ENCODE peak calls at places on chromosomes 11 and 22, in seven cellular contexts. One of them, this sample, is unnamed.

GRCh38 chr11:44978961-44979331 is 28.3 kb upstream of the TP53I11 start:
- DNase-seq in mammary epithelial cell: peak; percentile 51
- DNase-seq in AG09319: no peak
- DNase-seq in mesothelial cell of epicardium: no peak
- DNase-seq in CD4-positive, alpha-beta T cell: no peak
- DNase-seq in CD8-positive, alpha-beta T cell: no peak
- DNase-seq in GM06990: no peak
- DNase-seq in this sample: no peak

GRCh38 chr11:118338637-118339061 is 3.9 kb downstream of the CD3D start:
- DNase-seq in mammary epithelial cell: peak; percentile 2
- DNase-seq in AG09319: no peak
- DNase-seq in mesothelial cell of epicardium: no peak
- DNase-seq in CD4-positive, alpha-beta T cell: peak; percentile 88
- DNase-seq in CD8-positive, alpha-beta T cell: peak; percentile 92
- DNase-seq in GM06990: no peak
- DNase-seq in this sample: no peak

GRCh38 chr22:17903564-17904295 is 120.6 kb downstream of the MICAL3 start:
- DNase-seq in mammary epithelial cell: no peak
- DNase-seq in AG09319: no peak
- DNase-seq in mesothelial cell of epicardium: no peak
- DNase-seq in CD4-positive, alpha-beta T cell: no peak
- DNase-seq in CD8-positive, alpha-beta T cell: no peak
- DNase-seq in GM06990: no peak
- DNase-seq in this sample: no peak

GRCh38 chr11:123065634-123066033 is 3.7 kb upstream of the HSPA8 start:
- DNase-seq in mammary epithelial cell: no peak
- DNase-seq in AG09319: peak; percentile 24
- DNase-seq in mesothelial cell of epicardium: no peak
- DNase-seq in CD4-positive, alpha-beta T cell: no peak
- DNase-seq in CD8-positive, alpha-beta T cell: no peak
- DNase-seq in GM06990: no peak
- DNase-seq in this sample: no peak

GRCh38 chr11:86574493-86575207 is 97.8 kb downstream of the ME3 start:
- DNase-seq in mammary epithelial cell: no peak
- DNase-seq in AG09319: no peak
- DNase-seq in mesothelial cell of epicardium: no peak
- DNase-seq in CD4-positive, alpha-beta T cell: no peak
- DNase-seq in CD8-positive, alpha-beta T cell: no peak
- DNase-seq in GM06990: no peak
- DNase-seq in this sample: no peak

GRCh38 chr11:65551572-65552398 is 6.4 kb downstream of the LTBP3 start:
- DNase-seq in mammary epithelial cell: peak; percentile 35
- DNase-seq in AG09319: no peak
- DNase-seq in mesothelial cell of epicardium: no peak
- DNase-seq in CD4-positive, alpha-beta T cell: peak; percentile 65
- DNase-seq in CD8-positive, alpha-beta T cell: peak; percentile 70
- DNase-seq in GM06990: peak; percentile 84
- DNase-seq in this sample: peak; percentile 69

GRCh38 chr11:125348141-125348651 is 147.9 kb downstream of the FEZ1 start:
- DNase-seq in mammary epithelial cell: no peak
- DNase-seq in AG09319: no peak
- DNase-seq in mesothelial cell of epicardium: no peak
- DNase-seq in CD4-positive, alpha-beta T cell: no peak
- DNase-seq in CD8-positive, alpha-beta T cell: no peak
- DNase-seq in GM06990: no peak
- DNase-seq in this sample: no peak

GRCh38 chr22:44392446-44392921 is 79.7 kb upstream of the SHISAL1 start:
- DNase-seq in mammary epithelial cell: peak; percentile 46
- DNase-seq in AG09319: no peak
- DNase-seq in mesothelial cell of epicardium: no peak
- DNase-seq in CD4-positive, alpha-beta T cell: no peak
- DNase-seq in CD8-positive, alpha-beta T cell: no peak
- DNase-seq in GM06990: no peak
- DNase-seq in this sample: no peak

GRCh38 chr11:18393581-18394299 is 623 bp upstream of the LDHA start:
- DNase-seq in mammary epithelial cell: no peak
- DNase-seq in AG09319: no peak
- DNase-seq in mesothelial cell of epicardium: no peak
- DNase-seq in CD4-positive, alpha-beta T cell: no peak
- DNase-seq in CD8-positive, alpha-beta T cell: no peak
- DNase-seq in GM06990: no peak
- DNase-seq in this sample: no peak

GRCh38 chr22:27719535-27720227 is 81.9 kb downstream of the MN1 start:
- DNase-seq in mammary epithelial cell: peak; percentile 100
- DNase-seq in AG09319: no peak
- DNase-seq in mesothelial cell of epicardium: no peak
- DNase-seq in CD4-positive, alpha-beta T cell: no peak
- DNase-seq in CD8-positive, alpha-beta T cell: no peak
- DNase-seq in GM06990: no peak
- DNase-seq in this sample: no peak

GRCh38 chr11:1875093-1875785 is 16.5 kb downstream of the PRR33 start:
- DNase-seq in mammary epithelial cell: no peak
- DNase-seq in AG09319: no peak
- DNase-seq in mesothelial cell of epicardium: no peak
- DNase-seq in CD4-positive, alpha-beta T cell: no peak
- DNase-seq in CD8-positive, alpha-beta T cell: no peak
- DNase-seq in GM06990: no peak
- DNase-seq in this sample: no peak

GRCh38 chr11:105229758-105230157 is 90.2 kb upstream of the CARD18 start:
- DNase-seq in mammary epithelial cell: no peak
- DNase-seq in AG09319: no peak
- DNase-seq in mesothelial cell of epicardium: no peak
- DNase-seq in CD4-positive, alpha-beta T cell: no peak
- DNase-seq in CD8-positive, alpha-beta T cell: no peak
- DNase-seq in GM06990: no peak
- DNase-seq in this sample: no peak

GRCh38 chr11:2975594-2975993 is 16.5 kb downstream of the NAP1L4 start:
- DNase-seq in mammary epithelial cell: no peak
- DNase-seq in AG09319: no peak
- DNase-seq in mesothelial cell of epicardium: no peak
- DNase-seq in CD4-positive, alpha-beta T cell: peak; percentile 25
- DNase-seq in CD8-positive, alpha-beta T cell: peak; percentile 52
- DNase-seq in GM06990: no peak
- DNase-seq in this sample: no peak

GRCh38 chr11:75574698-75575265 is 12.7 kb downstream of the SERPINH1 start:
- DNase-seq in mammary epithelial cell: no peak
- DNase-seq in AG09319: no peak
- DNase-seq in mesothelial cell of epicardium: no peak
- DNase-seq in CD4-positive, alpha-beta T cell: no peak
- DNase-seq in CD8-positive, alpha-beta T cell: no peak
- DNase-seq in GM06990: no peak
- DNase-seq in this sample: no peak
- TF ChIP-seq CTCF in mammary epithelial cell: peak; percentile 9
- TF ChIP-seq CTCF in AG09319: peak; percentile 44
- TF ChIP-seq CTCF in mesothelial cell of epicardium: no peak
- TF ChIP-seq CTCF in CD4-positive, alpha-beta T cell: no peak
- TF ChIP-seq CTCF in CD8-positive, alpha-beta T cell: no peak
- TF ChIP-seq CTCF in GM06990: no peak
- TF ChIP-seq CTCF in this sample: no peak

GRCh38 chr11:84316866-84317560 is 1030.8 kb upstream of the CCDC90B start:
- DNase-seq in mammary epithelial cell: no peak
- DNase-seq in AG09319: no peak
- DNase-seq in mesothelial cell of epicardium: no peak
- DNase-seq in CD4-positive, alpha-beta T cell: no peak
- DNase-seq in CD8-positive, alpha-beta T cell: no peak
- DNase-seq in GM06990: peak; percentile 1
- DNase-seq in this sample: no peak
- TF ChIP-seq CTCF in mammary epithelial cell: no peak
- TF ChIP-seq CTCF in AG09319: no peak
- TF ChIP-seq CTCF in mesothelial cell of epicardium: no peak
- TF ChIP-seq CTCF in CD4-positive, alpha-beta T cell: no peak
- TF ChIP-seq CTCF in CD8-positive, alpha-beta T cell: no peak
- TF ChIP-seq CTCF in GM06990: no peak
- TF ChIP-seq CTCF in this sample: no peak

DNA sequence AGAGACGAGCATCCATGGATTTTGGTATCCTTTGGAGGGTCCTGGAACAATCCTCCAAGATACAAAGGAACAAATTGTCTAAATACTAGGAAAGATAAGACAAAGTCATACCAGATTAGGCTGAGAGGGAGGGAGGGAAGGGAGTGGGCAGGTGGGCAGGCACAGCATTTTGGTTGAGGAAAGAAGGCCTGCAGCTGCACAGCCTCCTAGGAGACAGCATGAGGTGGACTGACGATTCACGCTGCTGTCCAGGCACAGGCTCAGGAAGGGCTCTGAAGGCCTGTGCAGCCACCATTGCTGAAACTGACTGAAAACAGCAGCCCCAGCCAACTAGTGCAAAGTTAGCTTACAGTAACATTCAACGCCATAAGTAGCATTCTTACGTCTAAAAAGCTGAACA is 64.7 kb downstream of the PACSIN2 start:
- DNase-seq in mammary epithelial cell: no peak
- DNase-seq in AG09319: no peak
- DNase-seq in mesothelial cell of epicardium: no peak
- DNase-seq in CD4-positive, alpha-beta T cell: no peak
- DNase-seq in CD8-positive, alpha-beta T cell: no peak
- DNase-seq in GM06990: no peak
- DNase-seq in this sample: no peak
- TF ChIP-seq CTCF in mammary epithelial cell: no peak
- TF ChIP-seq CTCF in AG09319: no peak
- TF ChIP-seq CTCF in mesothelial cell of epicardium: no peak
- TF ChIP-seq CTCF in CD4-positive, alpha-beta T cell: no peak
- TF ChIP-seq CTCF in CD8-positive, alpha-beta T cell: no peak
- TF ChIP-seq CTCF in GM06990: no peak
- TF ChIP-seq CTCF in this sample: no peak

GRCh38 chr11:257766-258493 is 20.3 kb upstream of the NLRP6 start:
- DNase-seq in mammary epithelial cell: no peak
- DNase-seq in AG09319: no peak
- DNase-seq in mesothelial cell of epicardium: no peak
- DNase-seq in CD4-positive, alpha-beta T cell: no peak
- DNase-seq in CD8-positive, alpha-beta T cell: no peak
- DNase-seq in GM06990: no peak
- DNase-seq in this sample: no peak
- TF ChIP-seq CTCF in mammary epithelial cell: peak; percentile 5
- TF ChIP-seq CTCF in AG09319: no peak
- TF ChIP-seq CTCF in mesothelial cell of epicardium: no peak
- TF ChIP-seq CTCF in CD4-positive, alpha-beta T cell: no peak
- TF ChIP-seq CTCF in CD8-positive, alpha-beta T cell: no peak
- TF ChIP-seq CTCF in GM06990: peak; percentile 43
- TF ChIP-seq CTCF in this sample: no peak

GRCh38 chr11:15038963-15039362 is 34.4 kb upstream of the CALCB start:
- DNase-seq in mammary epithelial cell: peak; percentile 24
- DNase-seq in AG09319: no peak
- DNase-seq in mesothelial cell of epicardium: no peak
- DNase-seq in CD4-positive, alpha-beta T cell: no peak
- DNase-seq in CD8-positive, alpha-beta T cell: no peak
- DNase-seq in GM06990: no peak
- DNase-seq in this sample: no peak
- TF ChIP-seq CTCF in mammary epithelial cell: peak; percentile 38
- TF ChIP-seq CTCF in AG09319: peak; percentile 10
- TF ChIP-seq CTCF in mesothelial cell of epicardium: no peak
- TF ChIP-seq CTCF in CD4-positive, alpha-beta T cell: no peak
- TF ChIP-seq CTCF in CD8-positive, alpha-beta T cell: no peak
- TF ChIP-seq CTCF in GM06990: no peak
- TF ChIP-seq CTCF in this sample: no peak

DNA sequence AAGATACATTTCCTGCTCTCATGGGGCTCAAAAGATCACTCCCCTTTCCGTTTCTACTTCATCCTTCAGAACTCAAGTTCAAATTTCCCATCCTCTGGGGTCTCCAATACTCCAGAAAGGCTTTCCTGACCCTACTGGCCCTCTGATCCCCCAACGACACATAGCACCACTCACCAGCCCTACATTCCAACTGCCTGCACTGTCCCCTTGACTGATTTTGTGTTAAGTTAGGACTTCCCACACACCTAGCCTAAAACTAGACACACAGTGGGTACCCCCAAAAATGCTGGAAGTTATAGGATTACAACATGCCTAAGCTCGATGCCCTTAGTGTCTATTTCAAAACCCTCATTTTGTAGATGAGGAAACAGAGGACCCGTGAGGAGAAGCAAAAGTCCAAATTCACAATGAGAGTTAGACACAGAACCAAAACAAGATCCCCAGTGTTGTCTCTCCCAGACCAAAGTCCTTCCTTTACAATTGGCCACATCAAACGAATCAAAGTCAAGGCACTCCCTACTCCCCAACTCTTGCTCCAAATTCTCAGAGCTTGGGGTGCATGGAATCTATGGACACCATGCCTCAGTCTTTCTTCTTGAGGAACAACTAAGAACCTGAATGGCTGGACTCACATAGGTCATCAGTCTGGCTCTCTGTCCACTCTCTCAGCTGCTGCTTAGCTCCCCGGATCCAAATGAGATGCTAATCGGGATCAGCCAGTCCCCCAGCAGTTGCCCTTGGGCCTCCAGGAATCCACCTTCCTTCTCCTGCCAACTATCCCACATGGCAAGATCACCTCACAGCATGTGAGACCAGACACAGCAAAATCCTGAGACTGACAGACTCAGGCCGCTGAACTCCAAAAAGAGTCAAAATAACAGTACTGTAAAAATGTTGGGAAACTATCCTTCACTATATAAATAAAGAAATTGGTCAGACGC is 1.7 kb downstream of the CLPB start:
- DNase-seq in mammary epithelial cell: no peak
- DNase-seq in AG09319: no peak
- DNase-seq in mesothelial cell of epicardium: no peak
- DNase-seq in CD4-positive, alpha-beta T cell: no peak
- DNase-seq in CD8-positive, alpha-beta T cell: no peak
- DNase-seq in GM06990: no peak
- DNase-seq in this sample: no peak
- TF ChIP-seq CTCF in mammary epithelial cell: no peak
- TF ChIP-seq CTCF in AG09319: no peak
- TF ChIP-seq CTCF in mesothelial cell of epicardium: no peak
- TF ChIP-seq CTCF in CD4-positive, alpha-beta T cell: no peak
- TF ChIP-seq CTCF in CD8-positive, alpha-beta T cell: no peak
- TF ChIP-seq CTCF in GM06990: no peak
- TF ChIP-seq CTCF in this sample: no peak

DNA sequence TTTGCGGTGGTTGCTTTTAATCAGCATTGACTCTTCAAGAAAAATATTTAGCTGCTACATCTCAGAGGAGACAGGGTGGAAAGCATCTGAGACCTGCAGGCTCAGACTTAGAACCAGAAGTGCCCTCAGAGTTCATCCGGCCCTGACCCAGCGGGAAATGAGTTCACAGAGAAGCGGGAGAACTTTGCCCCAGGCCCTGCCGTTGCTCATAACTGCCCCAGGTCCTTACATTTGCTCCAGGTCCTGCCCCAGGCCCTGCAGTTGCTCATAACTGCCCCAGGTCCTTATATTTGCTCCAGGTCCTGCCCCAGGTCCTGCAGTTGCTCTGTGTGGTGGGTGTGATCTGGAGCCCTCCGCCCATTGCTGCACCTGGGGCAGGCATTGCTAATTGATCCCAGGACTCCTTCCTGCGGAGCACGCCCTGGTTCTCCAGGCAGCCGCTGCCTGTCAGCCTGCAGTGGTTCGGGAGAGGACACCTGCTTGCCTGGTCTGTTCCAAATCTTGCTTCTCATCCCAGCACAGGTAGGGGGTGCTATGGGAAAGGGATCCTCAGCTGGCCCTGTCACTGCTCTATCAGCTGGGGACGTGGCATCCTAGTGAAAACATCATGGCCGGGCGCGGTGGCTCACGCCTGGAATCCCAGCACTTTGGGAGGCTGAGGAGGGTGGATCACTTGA is 58.1 kb upstream of the PPP6R3 start:
- DNase-seq in mammary epithelial cell: no peak
- DNase-seq in AG09319: no peak
- DNase-seq in mesothelial cell of epicardium: no peak
- DNase-seq in CD4-positive, alpha-beta T cell: no peak
- DNase-seq in CD8-positive, alpha-beta T cell: no peak
- DNase-seq in GM06990: no peak
- DNase-seq in this sample: no peak
- TF ChIP-seq CTCF in mammary epithelial cell: no peak
- TF ChIP-seq CTCF in AG09319: no peak
- TF ChIP-seq CTCF in mesothelial cell of epicardium: no peak
- TF ChIP-seq CTCF in CD4-positive, alpha-beta T cell: no peak
- TF ChIP-seq CTCF in CD8-positive, alpha-beta T cell: no peak
- TF ChIP-seq CTCF in GM06990: peak; percentile 22
- TF ChIP-seq CTCF in this sample: no peak

This sample was measured in activated B cell treated with CpG ODN at 0.5 μM for 24 hours.